ENCODE peak calls at places on chromosomes 12 and 14, in six cellular contexts. One of them, this sample, is unnamed. For H3K4me1, the result is how much of the 10 kb centered on the place peaks cover.

GRCh38 chr14:87179936-87180335 is 813.0 kb downstream of the GALC start:
- DNase-seq in OCI-LY7: no peak
- DNase-seq in A549: no peak
- DNase-seq in CD8-positive, alpha-beta memory T cell: no peak
- DNase-seq in neural progenitor cell: no peak
- DNase-seq in IMR-90: no peak
- DNase-seq in this sample: no peak

GRCh38 chr14:64601571-64601970 is 51.8 kb downstream of the PPP1R36 start:
- DNase-seq in OCI-LY7: no peak
- DNase-seq in A549: no peak
- DNase-seq in CD8-positive, alpha-beta memory T cell: no peak
- DNase-seq in neural progenitor cell: no peak
- DNase-seq in IMR-90: no peak
- DNase-seq in this sample: no peak

GRCh38 chr12:84128117-84128991 is 784.2 kb downstream of the SLC6A15 start:
- DNase-seq in OCI-LY7: no peak
- DNase-seq in A549: no peak
- DNase-seq in CD8-positive, alpha-beta memory T cell: no peak
- DNase-seq in neural progenitor cell: no peak
- DNase-seq in IMR-90: no peak
- DNase-seq in this sample: no peak

GRCh38 chr12:46664771-46665287 is 161.0 kb downstream of the SLC38A4 start:
- DNase-seq in OCI-LY7: no peak
- DNase-seq in A549: peak
- DNase-seq in CD8-positive, alpha-beta memory T cell: no peak
- DNase-seq in neural progenitor cell: no peak
- DNase-seq in IMR-90: peak
- DNase-seq in this sample: no peak

GRCh38 chr14:103510311-103511021 is 12.2 kb downstream of the CKB start:
- DNase-seq in OCI-LY7: no peak
- DNase-seq in A549: no peak
- DNase-seq in CD8-positive, alpha-beta memory T cell: no peak
- DNase-seq in neural progenitor cell: no peak
- DNase-seq in IMR-90: no peak
- DNase-seq in this sample: no peak

GRCh38 chr14:102150083-102150482 is 10.4 kb downstream of the WDR20 start:
- DNase-seq in OCI-LY7: no peak
- DNase-seq in A549: no peak
- DNase-seq in CD8-positive, alpha-beta memory T cell: no peak
- DNase-seq in neural progenitor cell: no peak
- DNase-seq in IMR-90: no peak
- DNase-seq in this sample: no peak

GRCh38 chr14:23054000-23054811 is 3.1 kb downstream of the CDH24 start:
- DNase-seq in OCI-LY7: peak
- DNase-seq in A549: no peak
- DNase-seq in CD8-positive, alpha-beta memory T cell: no peak
- DNase-seq in neural progenitor cell: peak
- DNase-seq in IMR-90: no peak
- DNase-seq in this sample: no peak

GRCh38 chr12:1204581-1205121 is 213.6 kb downstream of the ERC1 start:
- DNase-seq in OCI-LY7: peak
- DNase-seq in A549: no peak
- DNase-seq in CD8-positive, alpha-beta memory T cell: no peak
- DNase-seq in neural progenitor cell: no peak
- DNase-seq in IMR-90: no peak
- DNase-seq in this sample: no peak

GRCh38 chr12:20946732-20947131 is 136.2 kb downstream of the SLCO1B3 start:
- DNase-seq in OCI-LY7: peak
- DNase-seq in A549: peak
- DNase-seq in CD8-positive, alpha-beta memory T cell: no peak
- DNase-seq in neural progenitor cell: peak
- DNase-seq in IMR-90: no peak
- DNase-seq in this sample: no peak

GRCh38 chr12:84572186-84572585 is 340.4 kb downstream of the SLC6A15 start:
- DNase-seq in OCI-LY7: no peak
- DNase-seq in A549: no peak
- DNase-seq in CD8-positive, alpha-beta memory T cell: no peak
- DNase-seq in neural progenitor cell: no peak
- DNase-seq in IMR-90: no peak
- DNase-seq in this sample: no peak

GRCh38 chr12:109277899-109278762 is 31.0 kb downstream of the FOXN4 start:
- DNase-seq in OCI-LY7: no peak
- DNase-seq in A549: peak
- DNase-seq in CD8-positive, alpha-beta memory T cell: no peak
- DNase-seq in neural progenitor cell: peak
- DNase-seq in IMR-90: peak
- DNase-seq in this sample: no peak

GRCh38 chr12:32418903-32419519 is 19.7 kb downstream of the FGD4 start:
- DNase-seq in OCI-LY7: no peak
- DNase-seq in A549: no peak
- DNase-seq in CD8-positive, alpha-beta memory T cell: no peak
- DNase-seq in neural progenitor cell: peak
- DNase-seq in IMR-90: no peak
- DNase-seq in this sample: no peak

GRCh38 chr14:61368061-61368710 is 46.8 kb downstream of the PRKCH start:
- DNase-seq in OCI-LY7: no peak
- DNase-seq in A549: no peak
- DNase-seq in CD8-positive, alpha-beta memory T cell: no peak
- DNase-seq in neural progenitor cell: peak
- DNase-seq in IMR-90: no peak
- DNase-seq in this sample: no peak

GRCh38 chr12:92927436-92928116 is 1.5 kb downstream of the EEA1 start:
- DNase-seq in OCI-LY7: peak
- DNase-seq in A549: peak
- DNase-seq in CD8-positive, alpha-beta memory T cell: no peak
- DNase-seq in neural progenitor cell: peak
- DNase-seq in IMR-90: peak
- DNase-seq in this sample: no peak

GRCh38 chr12:27981874-27982273 is 9.3 kb upstream of the PTHLH start:
- DNase-seq in OCI-LY7: no peak
- DNase-seq in A549: peak
- DNase-seq in CD8-positive, alpha-beta memory T cell: no peak
- DNase-seq in neural progenitor cell: no peak
- DNase-seq in IMR-90: peak
- DNase-seq in this sample: no peak

GRCh38 chr14:23551266-23552028 is at the start of gene ZFHX2:
- DNase-seq in OCI-LY7: peak
- DNase-seq in A549: peak
- DNase-seq in CD8-positive, alpha-beta memory T cell: peak
- DNase-seq in neural progenitor cell: peak
- DNase-seq in IMR-90: peak
- DNase-seq in this sample: peak

GRCh38 chr12:106170285-106170684 is 31.5 kb upstream of the NUAK1 start:
- DNase-seq in OCI-LY7: no peak
- DNase-seq in A549: peak
- DNase-seq in CD8-positive, alpha-beta memory T cell: no peak
- DNase-seq in neural progenitor cell: no peak
- DNase-seq in IMR-90: peak
- DNase-seq in this sample: no peak

GRCh38 chr14:84028205-84028604 is 1501.7 kb upstream of the FLRT2 start:
- DNase-seq in OCI-LY7: no peak
- DNase-seq in A549: no peak
- DNase-seq in CD8-positive, alpha-beta memory T cell: no peak
- DNase-seq in neural progenitor cell: no peak
- DNase-seq in IMR-90: no peak
- DNase-seq in this sample: no peak

GRCh38 chr14:96086574-96087077 is 47.5 kb downstream of the C14orf132 start:
- DNase-seq in OCI-LY7: no peak
- DNase-seq in A549: no peak
- DNase-seq in CD8-positive, alpha-beta memory T cell: no peak
- DNase-seq in neural progenitor cell: no peak
- DNase-seq in IMR-90: peak
- DNase-seq in this sample: no peak

GRCh38 chr12:152440-152839 is 61.5 kb downstream of the SLC6A12 start:
- DNase-seq in OCI-LY7: no peak
- DNase-seq in A549: no peak
- DNase-seq in CD8-positive, alpha-beta memory T cell: no peak
- DNase-seq in neural progenitor cell: no peak
- DNase-seq in IMR-90: peak
- DNase-seq in this sample: no peak

GRCh38 chr12:93616584-93617101 is 44.2 kb downstream of the SOCS2 start:
- DNase-seq in OCI-LY7: no peak
- DNase-seq in A549: peak
- DNase-seq in CD8-positive, alpha-beta memory T cell: no peak
- DNase-seq in neural progenitor cell: peak
- DNase-seq in IMR-90: peak
- DNase-seq in this sample: no peak

GRCh38 chr12:109605599-109606228 is 32.1 kb downstream of the MVK start:
- DNase-seq in OCI-LY7: no peak
- DNase-seq in A549: no peak
- DNase-seq in CD8-positive, alpha-beta memory T cell: no peak
- DNase-seq in neural progenitor cell: peak
- DNase-seq in IMR-90: no peak
- DNase-seq in this sample: no peak

GRCh38 chr12:127388985-127389384 is 878.0 kb upstream of the TMEM132C start:
- DNase-seq in OCI-LY7: no peak
- DNase-seq in A549: no peak
- DNase-seq in CD8-positive, alpha-beta memory T cell: no peak
- DNase-seq in neural progenitor cell: no peak
- DNase-seq in IMR-90: no peak
- DNase-seq in this sample: no peak

GRCh38 chr14:53927171-53927570 is 29.5 kb downstream of the BMP4 start:
- DNase-seq in OCI-LY7: no peak
- DNase-seq in A549: no peak
- DNase-seq in CD8-positive, alpha-beta memory T cell: no peak
- DNase-seq in neural progenitor cell: no peak
- DNase-seq in IMR-90: peak
- DNase-seq in this sample: no peak

GRCh38 chr12:17108877-17109520 is 503.0 kb upstream of the LMO3 start:
- DNase-seq in OCI-LY7: peak
- DNase-seq in A549: peak
- DNase-seq in CD8-positive, alpha-beta memory T cell: no peak
- DNase-seq in neural progenitor cell: no peak
- DNase-seq in IMR-90: no peak
- DNase-seq in this sample: no peak

GRCh38 chr12:129119537-129119936 is 266.3 kb downstream of the GLT1D1 start:
- DNase-seq in OCI-LY7: no peak
- DNase-seq in A549: no peak
- DNase-seq in CD8-positive, alpha-beta memory T cell: no peak
- DNase-seq in neural progenitor cell: peak
- DNase-seq in IMR-90: no peak
- DNase-seq in this sample: no peak
- H3K4me1 ChIP-seq in OCI-LY7: under half
- H3K4me1 ChIP-seq in A549: under half
- H3K4me1 ChIP-seq in CD8-positive, alpha-beta memory T cell: under half
- H3K4me1 ChIP-seq in neural progenitor cell: under half
- H3K4me1 ChIP-seq in IMR-90: under half
- H3K4me1 ChIP-seq in this sample: under half

DNA sequence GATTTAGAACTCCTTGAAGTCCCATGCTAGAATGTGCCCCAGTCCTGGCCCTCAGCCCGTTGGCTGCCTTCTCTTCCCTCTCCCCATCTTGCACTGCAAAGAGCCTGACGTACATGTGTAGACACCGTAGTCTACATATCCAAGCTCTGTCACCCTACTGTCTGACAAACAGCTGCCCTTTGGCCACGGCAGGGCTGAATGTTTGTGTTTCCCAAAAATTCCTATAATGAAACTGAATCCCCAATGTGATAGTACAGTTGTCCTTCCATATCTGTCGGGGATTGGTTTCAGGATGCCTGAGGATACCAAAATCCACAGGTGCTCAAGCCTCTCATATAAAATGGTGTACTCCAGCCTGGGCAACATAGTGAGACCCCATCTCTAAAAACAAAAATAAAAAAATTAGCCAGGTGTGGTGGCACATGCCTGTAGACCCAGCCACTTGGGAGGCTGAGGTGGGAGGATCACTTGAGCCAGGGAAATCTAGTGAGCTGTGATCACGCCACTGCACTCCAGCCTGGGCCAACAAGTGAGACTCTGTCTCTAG is 12.3 kb upstream of the TFCP2 start:
- DNase-seq in OCI-LY7: no peak
- DNase-seq in A549: no peak
- DNase-seq in CD8-positive, alpha-beta memory T cell: no peak
- DNase-seq in neural progenitor cell: no peak
- DNase-seq in IMR-90: no peak
- DNase-seq in this sample: no peak
- H3K27ac ChIP-seq in OCI-LY7: no peak
- H3K27ac ChIP-seq in A549: no peak
- H3K27ac ChIP-seq in CD8-positive, alpha-beta memory T cell: no peak
- H3K27ac ChIP-seq in neural progenitor cell: no peak
- H3K27ac ChIP-seq in IMR-90: no peak
- H3K27ac ChIP-seq in this sample: no peak

GRCh38 chr14:58082011-58082410 is 70.0 kb downstream of the ARMH4 start:
- DNase-seq in OCI-LY7: no peak
- DNase-seq in A549: no peak
- DNase-seq in CD8-positive, alpha-beta memory T cell: no peak
- DNase-seq in neural progenitor cell: no peak
- DNase-seq in IMR-90: peak
- DNase-seq in this sample: no peak

GRCh38 chr14:58078471-58078870 is 73.5 kb downstream of the ARMH4 start:
- DNase-seq in OCI-LY7: no peak
- DNase-seq in A549: no peak
- DNase-seq in CD8-positive, alpha-beta memory T cell: no peak
- DNase-seq in neural progenitor cell: no peak
- DNase-seq in IMR-90: peak
- DNase-seq in this sample: no peak

GRCh38 chr14:58077621-58078020 is 74.4 kb downstream of the ARMH4 start:
- DNase-seq in OCI-LY7: no peak
- DNase-seq in A549: no peak
- DNase-seq in CD8-positive, alpha-beta memory T cell: no peak
- DNase-seq in neural progenitor cell: no peak
- DNase-seq in IMR-90: peak
- DNase-seq in this sample: no peak

GRCh38 chr14:58082491-58083098 is 69.4 kb downstream of the ARMH4 start:
- DNase-seq in OCI-LY7: no peak
- DNase-seq in A549: peak
- DNase-seq in CD8-positive, alpha-beta memory T cell: no peak
- DNase-seq in neural progenitor cell: no peak
- DNase-seq in IMR-90: peak
- DNase-seq in this sample: no peak

DNA sequence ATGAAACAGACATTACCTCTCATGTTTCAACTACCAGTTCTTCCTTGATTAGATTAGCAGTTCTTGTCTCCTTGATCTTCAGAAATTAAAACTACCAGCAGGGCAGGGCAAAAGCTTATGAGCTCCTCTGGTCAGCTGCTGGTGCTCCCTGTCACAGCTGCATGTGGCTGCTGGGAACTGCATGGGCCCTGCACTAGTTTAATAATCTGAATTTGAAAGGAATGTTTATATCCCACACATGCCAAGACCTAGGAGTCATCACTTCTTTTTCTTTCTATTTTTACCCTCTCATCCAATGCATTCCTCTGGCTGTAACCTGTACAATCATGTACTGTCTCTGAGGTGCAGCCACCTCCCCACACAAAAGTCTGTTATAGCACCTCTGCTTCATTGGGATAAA is 73.9 kb downstream of the ARMH4 start:
- DNase-seq in OCI-LY7: no peak
- DNase-seq in A549: no peak
- DNase-seq in CD8-positive, alpha-beta memory T cell: no peak
- DNase-seq in neural progenitor cell: no peak
- DNase-seq in IMR-90: peak
- DNase-seq in this sample: no peak
- H3K4me3 ChIP-seq in OCI-LY7: no peak
- H3K4me3 ChIP-seq in A549: no peak
- H3K4me3 ChIP-seq in CD8-positive, alpha-beta memory T cell: no peak
- H3K4me3 ChIP-seq in neural progenitor cell: no peak
- H3K4me3 ChIP-seq in IMR-90: no peak
- H3K4me3 ChIP-seq in this sample: no peak

GRCh38 chr12:121807656-121808347 is 4.0 kb downstream of the SETD1B start:
- DNase-seq in OCI-LY7: no peak
- DNase-seq in A549: no peak
- DNase-seq in CD8-positive, alpha-beta memory T cell: no peak
- DNase-seq in neural progenitor cell: no peak
- DNase-seq in IMR-90: no peak
- DNase-seq in this sample: no peak
- H3K4me1 ChIP-seq in OCI-LY7: half or more
- H3K4me1 ChIP-seq in A549: under half
- H3K4me1 ChIP-seq in CD8-positive, alpha-beta memory T cell: under half
- H3K4me1 ChIP-seq in neural progenitor cell: under half
- H3K4me1 ChIP-seq in IMR-90: under half
- H3K4me1 ChIP-seq in this sample: under half

GRCh38 chr12:113099764-113100163 is 35.8 kb downstream of the RASAL1 start:
- DNase-seq in OCI-LY7: no peak
- DNase-seq in A549: no peak
- DNase-seq in CD8-positive, alpha-beta memory T cell: peak
- DNase-seq in neural progenitor cell: no peak
- DNase-seq in IMR-90: no peak
- DNase-seq in this sample: no peak
- H3K27ac ChIP-seq in OCI-LY7: peak
- H3K27ac ChIP-seq in A549: no peak
- H3K27ac ChIP-seq in CD8-positive, alpha-beta memory T cell: no peak
- H3K27ac ChIP-seq in neural progenitor cell: no peak
- H3K27ac ChIP-seq in IMR-90: no peak
- H3K27ac ChIP-seq in this sample: no peak

This sample was measured in pancreas.